ENCODE peak calls at places on chromosome 12, in four cellular contexts. One of them, this sample, is unnamed. For H3K36me3, the result is how much of the 10 kb centered on the place peaks cover.

GRCh38 chr12:123119808-123120207 is 31.1 kb downstream of the PITPNM2 start:
- DNase-seq in kidney epithelial cell: no peak
- DNase-seq in hepatocyte: no peak
- DNase-seq in CD8-positive, alpha-beta memory T cell: no peak
- DNase-seq in this sample: no peak

GRCh38 chr12:52093346-52093745 is 13.8 kb downstream of the SMIM41 start:
- DNase-seq in kidney epithelial cell: no peak
- DNase-seq in hepatocyte: no peak
- DNase-seq in CD8-positive, alpha-beta memory T cell: no peak
- DNase-seq in this sample: peak

GRCh38 chr12:68538722-68539614 is 71.7 kb upstream of the RAP1B start:
- DNase-seq in kidney epithelial cell: no peak
- DNase-seq in hepatocyte: no peak
- DNase-seq in CD8-positive, alpha-beta memory T cell: peak
- DNase-seq in this sample: peak

GRCh38 chr12:63306476-63306875 is 155.5 kb upstream of the AVPR1A start:
- DNase-seq in kidney epithelial cell: no peak
- DNase-seq in hepatocyte: no peak
- DNase-seq in CD8-positive, alpha-beta memory T cell: no peak
- DNase-seq in this sample: no peak

GRCh38 chr12:42648061-42648460 is 58.5 kb upstream of the PRICKLE1 start:
- DNase-seq in kidney epithelial cell: no peak
- DNase-seq in hepatocyte: no peak
- DNase-seq in CD8-positive, alpha-beta memory T cell: no peak
- DNase-seq in this sample: no peak

GRCh38 chr12:124754949-124755800 is 108.5 kb downstream of the SCARB1 start:
- DNase-seq in kidney epithelial cell: no peak
- DNase-seq in hepatocyte: peak
- DNase-seq in CD8-positive, alpha-beta memory T cell: peak
- DNase-seq in this sample: peak

GRCh38 chr12:54227376-54227775 is 38.6 kb upstream of the SMUG1 start:
- DNase-seq in kidney epithelial cell: no peak
- DNase-seq in hepatocyte: no peak
- DNase-seq in CD8-positive, alpha-beta memory T cell: no peak
- DNase-seq in this sample: no peak

GRCh38 chr12:131850856-131851559 is 22.8 kb downstream of the MMP17 start:
- DNase-seq in kidney epithelial cell: no peak
- DNase-seq in hepatocyte: peak
- DNase-seq in CD8-positive, alpha-beta memory T cell: no peak
- DNase-seq in this sample: no peak

GRCh38 chr12:128025856-128026255 is 241.1 kb upstream of the TMEM132C start:
- DNase-seq in kidney epithelial cell: no peak
- DNase-seq in hepatocyte: peak
- DNase-seq in CD8-positive, alpha-beta memory T cell: no peak
- DNase-seq in this sample: peak

GRCh38 chr12:96237035-96237434 is 42.9 kb downstream of the ELK3 start:
- DNase-seq in kidney epithelial cell: no peak
- DNase-seq in hepatocyte: no peak
- DNase-seq in CD8-positive, alpha-beta memory T cell: no peak
- DNase-seq in this sample: no peak

GRCh38 chr12:75528272-75528671 is 16.9 kb upstream of the KRR1 start:
- DNase-seq in kidney epithelial cell: no peak
- DNase-seq in hepatocyte: no peak
- DNase-seq in CD8-positive, alpha-beta memory T cell: no peak
- DNase-seq in this sample: no peak

GRCh38 chr12:49230176-49230575 is 34.7 kb upstream of the TUBA1C start:
- DNase-seq in kidney epithelial cell: no peak
- DNase-seq in hepatocyte: no peak
- DNase-seq in CD8-positive, alpha-beta memory T cell: no peak
- DNase-seq in this sample: no peak

GRCh38 chr12:22255097-22255496 is 79.4 kb downstream of the ST8SIA1 start:
- DNase-seq in kidney epithelial cell: no peak
- DNase-seq in hepatocyte: peak
- DNase-seq in CD8-positive, alpha-beta memory T cell: no peak
- DNase-seq in this sample: peak

GRCh38 chr12:123096159-123096558 is 54.7 kb downstream of the PITPNM2 start:
- DNase-seq in kidney epithelial cell: no peak
- DNase-seq in hepatocyte: no peak
- DNase-seq in CD8-positive, alpha-beta memory T cell: no peak
- DNase-seq in this sample: no peak

GRCh38 chr12:25254271-25254880 is 3.6 kb upstream of the KRAS start:
- DNase-seq in kidney epithelial cell: no peak
- DNase-seq in hepatocyte: no peak
- DNase-seq in CD8-positive, alpha-beta memory T cell: no peak
- DNase-seq in this sample: no peak

GRCh38 chr12:32754101-32754500 is 1.6 kb downstream of the YARS2 start:
- DNase-seq in kidney epithelial cell: no peak
- DNase-seq in hepatocyte: no peak
- DNase-seq in CD8-positive, alpha-beta memory T cell: no peak
- DNase-seq in this sample: no peak

GRCh38 chr12:114396153-114396868 is 9.6 kb downstream of the TBX5 start:
- DNase-seq in kidney epithelial cell: no peak
- DNase-seq in hepatocyte: no peak
- DNase-seq in CD8-positive, alpha-beta memory T cell: no peak
- DNase-seq in this sample: peak

GRCh38 chr12:53994268-53994690 is 5.7 kb upstream of the HOXC9 start:
- DNase-seq in kidney epithelial cell: no peak
- DNase-seq in hepatocyte: no peak
- DNase-seq in CD8-positive, alpha-beta memory T cell: no peak
- DNase-seq in this sample: peak

GRCh38 chr12:119988440-119988787 is 622 bp upstream of the BICDL1 start:
- DNase-seq in kidney epithelial cell: no peak
- DNase-seq in hepatocyte: no peak
- DNase-seq in CD8-positive, alpha-beta memory T cell: no peak
- DNase-seq in this sample: no peak

GRCh38 chr12:31518680-31519227 is 72.2 kb downstream of the DENND5B start:
- DNase-seq in kidney epithelial cell: peak
- DNase-seq in hepatocyte: peak
- DNase-seq in CD8-positive, alpha-beta memory T cell: no peak
- DNase-seq in this sample: peak

GRCh38 chr12:55929306-55929791 is 1.6 kb upstream of the DGKA start:
- DNase-seq in kidney epithelial cell: no peak
- DNase-seq in hepatocyte: no peak
- DNase-seq in CD8-positive, alpha-beta memory T cell: peak
- DNase-seq in this sample: no peak

GRCh38 chr12:46585854-46586621 is 213.5 kb upstream of the SLC38A2 start:
- DNase-seq in kidney epithelial cell: peak
- DNase-seq in hepatocyte: peak
- DNase-seq in CD8-positive, alpha-beta memory T cell: peak
- DNase-seq in this sample: no peak

GRCh38 chr12:22684526-22685118 is 59.7 kb downstream of the ETNK1 start:
- DNase-seq in kidney epithelial cell: no peak
- DNase-seq in hepatocyte: peak
- DNase-seq in CD8-positive, alpha-beta memory T cell: no peak
- DNase-seq in this sample: peak

GRCh38 chr12:29382251-29382650 is 1.3 kb upstream of the ERGIC2 start:
- DNase-seq in kidney epithelial cell: no peak
- DNase-seq in hepatocyte: no peak
- DNase-seq in CD8-positive, alpha-beta memory T cell: no peak
- DNase-seq in this sample: no peak
- H3K4me3 ChIP-seq in kidney epithelial cell: no peak
- H3K4me3 ChIP-seq in hepatocyte: no peak
- H3K4me3 ChIP-seq in CD8-positive, alpha-beta memory T cell: no peak
- H3K4me3 ChIP-seq in this sample: no peak

DNA sequence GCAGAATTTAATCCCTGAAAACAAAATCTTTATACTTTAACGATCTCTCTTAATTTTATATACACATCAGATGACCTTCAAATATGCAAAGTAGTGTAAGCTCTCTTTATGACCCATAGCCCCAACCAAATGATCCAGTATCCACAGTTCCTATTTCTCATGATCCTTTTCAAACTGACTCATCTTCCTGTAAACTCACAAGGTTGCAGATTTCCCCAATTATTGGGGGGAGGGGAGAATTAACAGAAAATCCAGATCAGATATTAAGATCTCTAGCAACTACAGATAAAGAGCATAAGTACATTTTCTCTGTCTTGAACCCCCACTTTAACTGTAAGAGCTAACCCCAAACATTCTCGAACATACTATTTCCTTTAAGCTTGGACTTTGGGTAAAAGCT is 12.5 kb downstream of the GNS start:
- DNase-seq in kidney epithelial cell: no peak
- DNase-seq in hepatocyte: no peak
- DNase-seq in CD8-positive, alpha-beta memory T cell: no peak
- DNase-seq in this sample: no peak
- H3K36me3 ChIP-seq in kidney epithelial cell: under half
- H3K36me3 ChIP-seq in hepatocyte: under half
- H3K36me3 ChIP-seq in CD8-positive, alpha-beta memory T cell: under half
- H3K36me3 ChIP-seq in this sample: under half

DNA sequence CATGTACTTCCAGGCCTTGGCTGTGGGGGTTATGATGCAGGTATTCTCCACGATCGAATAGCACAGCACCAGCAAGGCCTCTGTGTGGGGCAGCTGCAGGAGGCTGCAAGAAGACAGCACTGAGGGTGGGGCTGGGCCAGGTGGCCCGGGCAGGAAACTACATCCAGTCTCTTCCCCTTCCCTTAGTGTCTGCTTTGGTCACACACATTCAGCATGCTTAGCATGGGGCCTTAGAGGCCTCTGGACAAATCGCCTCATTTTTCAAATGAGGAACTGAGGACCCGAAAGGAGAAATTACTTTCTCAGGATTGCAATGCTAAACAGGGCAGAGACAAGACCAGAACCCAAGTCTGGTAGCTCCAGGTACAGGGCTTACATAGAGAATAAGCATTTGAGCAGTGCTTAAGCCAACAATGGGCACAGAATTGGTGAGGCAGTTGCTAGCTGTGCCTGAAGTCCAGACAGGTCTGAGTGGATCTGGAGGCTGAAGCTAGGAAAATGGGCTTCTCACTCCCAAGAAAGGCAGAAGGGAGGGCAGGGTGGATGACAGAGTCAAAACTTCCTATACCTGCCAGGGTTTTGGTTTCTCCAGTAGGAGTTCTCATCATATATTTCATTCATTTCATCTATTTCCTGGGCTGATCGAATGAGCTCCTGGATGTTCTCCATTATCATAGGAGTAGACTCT is 3.5 kb downstream of the ACRBP start:
- DNase-seq in kidney epithelial cell: no peak
- DNase-seq in hepatocyte: no peak
- DNase-seq in CD8-positive, alpha-beta memory T cell: no peak
- DNase-seq in this sample: no peak
- H3K4me3 ChIP-seq in kidney epithelial cell: no peak
- H3K4me3 ChIP-seq in hepatocyte: no peak
- H3K4me3 ChIP-seq in CD8-positive, alpha-beta memory T cell: no peak
- H3K4me3 ChIP-seq in this sample: no peak

GRCh38 chr12:109239691-109240090 is 69.4 kb downstream of the FOXN4 start:
- DNase-seq in kidney epithelial cell: no peak
- DNase-seq in hepatocyte: no peak
- DNase-seq in CD8-positive, alpha-beta memory T cell: no peak
- DNase-seq in this sample: no peak

GRCh38 chr12:109244043-109244442 is 65.0 kb downstream of the FOXN4 start:
- DNase-seq in kidney epithelial cell: no peak
- DNase-seq in hepatocyte: no peak
- DNase-seq in CD8-positive, alpha-beta memory T cell: no peak
- DNase-seq in this sample: no peak

GRCh38 chr12:109241936-109242335 is 67.1 kb downstream of the FOXN4 start:
- DNase-seq in kidney epithelial cell: no peak
- DNase-seq in hepatocyte: no peak
- DNase-seq in CD8-positive, alpha-beta memory T cell: no peak
- DNase-seq in this sample: no peak

GRCh38 chr12:109239179-109239578 is 69.9 kb downstream of the FOXN4 start:
- DNase-seq in kidney epithelial cell: no peak
- DNase-seq in hepatocyte: no peak
- DNase-seq in CD8-positive, alpha-beta memory T cell: no peak
- DNase-seq in this sample: no peak

GRCh38 chr12:109240365-109240764 is 68.7 kb downstream of the FOXN4 start:
- DNase-seq in kidney epithelial cell: no peak
- DNase-seq in hepatocyte: no peak
- DNase-seq in CD8-positive, alpha-beta memory T cell: no peak
- DNase-seq in this sample: no peak
- H3K36me3 ChIP-seq in kidney epithelial cell: under half
- H3K36me3 ChIP-seq in hepatocyte: under half
- H3K36me3 ChIP-seq in CD8-positive, alpha-beta memory T cell: under half
- H3K36me3 ChIP-seq in this sample: under half

GRCh38 chr12:115450017-115450416 is 766.0 kb upstream of the TBX3 start:
- DNase-seq in kidney epithelial cell: no peak
- DNase-seq in hepatocyte: no peak
- DNase-seq in CD8-positive, alpha-beta memory T cell: no peak
- DNase-seq in this sample: peak

GRCh38 chr12:115450710-115451109 is 766.7 kb upstream of the TBX3 start:
- DNase-seq in kidney epithelial cell: no peak
- DNase-seq in hepatocyte: no peak
- DNase-seq in CD8-positive, alpha-beta memory T cell: no peak
- DNase-seq in this sample: no peak

GRCh38 chr12:115452751-115453281 is 768.8 kb upstream of the TBX3 start:
- DNase-seq in kidney epithelial cell: no peak
- DNase-seq in hepatocyte: peak
- DNase-seq in CD8-positive, alpha-beta memory T cell: no peak
- DNase-seq in this sample: no peak

GRCh38 chr12:115451151-115451784 is 767.3 kb upstream of the TBX3 start:
- DNase-seq in kidney epithelial cell: no peak
- DNase-seq in hepatocyte: no peak
- DNase-seq in CD8-positive, alpha-beta memory T cell: no peak
- DNase-seq in this sample: peak

DNA sequence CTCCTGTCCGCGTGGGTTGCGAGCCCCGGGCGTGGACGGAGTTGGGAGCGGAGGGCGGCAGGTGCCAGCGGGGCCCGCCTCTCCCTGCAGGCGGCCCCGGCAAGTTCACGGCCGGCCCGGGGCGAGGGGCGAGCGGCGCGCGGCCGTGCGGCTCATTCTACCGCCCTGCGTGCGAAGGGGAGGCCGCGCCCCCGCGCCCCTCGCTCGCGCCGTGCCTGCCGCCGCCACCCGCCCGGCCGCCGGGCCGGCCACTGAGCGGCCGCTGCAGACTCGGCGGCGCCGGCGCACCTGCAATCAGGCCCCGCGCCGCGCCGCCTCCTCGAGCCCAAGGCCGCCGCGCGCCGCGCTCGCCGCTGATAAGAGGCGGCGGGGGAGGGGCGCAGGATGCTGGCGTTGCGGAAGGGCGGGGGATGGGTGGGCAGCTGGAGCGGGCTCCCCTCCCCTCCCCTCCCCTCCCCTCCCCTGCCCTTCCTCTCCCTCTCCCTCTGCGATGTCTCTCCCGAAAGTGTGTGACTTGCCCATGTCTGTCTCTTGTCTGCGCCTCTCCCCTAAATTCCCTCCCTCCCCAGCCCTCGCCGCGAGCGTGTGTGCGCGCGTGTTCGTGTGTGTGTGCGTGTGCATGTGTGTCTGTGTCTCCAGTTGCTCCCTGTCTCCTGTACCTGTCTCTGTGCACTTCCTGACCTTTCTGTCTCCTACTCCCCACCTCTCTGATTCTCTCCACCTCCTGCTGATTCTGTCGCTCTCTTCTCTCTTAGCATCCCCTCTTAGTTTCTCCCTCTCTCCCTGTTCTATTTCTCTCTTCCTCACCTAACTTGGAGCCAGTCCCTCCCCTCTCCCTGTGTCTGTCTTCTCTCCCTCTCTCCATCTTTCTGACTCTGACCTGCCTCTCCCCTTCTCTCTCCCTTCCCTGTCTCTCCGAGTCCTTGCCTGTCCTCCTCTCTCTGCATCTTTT is 768.1 kb upstream of the TBX3 start:
- DNase-seq in kidney epithelial cell: no peak
- DNase-seq in hepatocyte: peak
- DNase-seq in CD8-positive, alpha-beta memory T cell: no peak
- DNase-seq in this sample: peak
- H3K4me3 ChIP-seq in kidney epithelial cell: peak
- H3K4me3 ChIP-seq in hepatocyte: no peak
- H3K4me3 ChIP-seq in CD8-positive, alpha-beta memory T cell: no peak
- H3K4me3 ChIP-seq in this sample: peak

This sample was measured in H7.